ENCODE peak calls at places on chromosomes 13 and 19, in nine cellular contexts. N, G, J, X, F, I, P, D and Q are unnamed samples.

GRCh38 chr13:25922373-25922772 is 129.4 kb downstream of the SHISA2 start:
- DNase-seq in N (no peak), G (no peak), J (no peak), X (no peak), F (no peak), I (no peak), P (no peak), D (no peak), Q (no peak)

GRCh38 chr19:3335431-3336350 is 30.7 kb upstream of the NFIC start:
- DNase-seq in N (peak; percentile 72), G (no peak), J (peak; percentile 77), X (peak; percentile 57), F (no peak), I (no peak), P (no peak), D (no peak), Q (peak; percentile 69)

GRCh38 chr13:32528358-32528757 is 10.2 kb downstream of the N4BP2L2 start:
- DNase-seq in N (no peak), G (no peak), J (no peak), X (peak; percentile 8), F (no peak), I (no peak), P (no peak), D (no peak), Q (no peak)

GRCh38 chr13:46160474-46161066 is 21.4 kb downstream of the LCP1 start:
- DNase-seq in N (peak; percentile 31), G (peak; percentile 60), J (no peak), X (peak; percentile 54), F (peak; percentile 79), I (peak; percentile 40), P (peak; percentile 69), D (peak; percentile 31), Q (no peak)

GRCh38 chr19:19343016-19343362 is 22.4 kb downstream of the MAU2 start:
- DNase-seq in N (no peak), G (no peak), J (no peak), X (no peak), F (no peak), I (no peak), P (no peak), D (no peak), Q (no peak)

GRCh38 chr19:54329476-54330165 is 9.3 kb downstream of the LILRA4 start:
- DNase-seq in N (peak; percentile 19), G (no peak), J (no peak), X (no peak), F (no peak), I (no peak), P (no peak), D (no peak), Q (no peak)

GRCh38 chr13:106567421-106568224 is at the start of gene ARGLU1:
- DNase-seq in N (peak; percentile 95), G (peak; percentile 97), J (peak; percentile 96), X (peak; percentile 90), F (peak; percentile 94), I (peak; percentile 84), P (peak; percentile 95), D (peak; percentile 97), Q (peak; percentile 97)

GRCh38 chr19:44807162-44807561 is 1.7 kb upstream of the BCAM start:
- DNase-seq in N (no peak), G (no peak), J (no peak), X (no peak), F (no peak), I (peak; percentile 95), P (no peak), D (no peak), Q (peak; percentile 75)

GRCh38 chr19:6963937-6964336 is 57.3 kb downstream of the MBD3L2B start:
- DNase-seq in N (no peak), G (peak; percentile 54), J (no peak), X (no peak), F (peak; percentile 1), I (no peak), P (no peak), D (no peak), Q (no peak)

GRCh38 chr13:99982021-99982740 is 597 bp downstream of the ZIC2 start:
- DNase-seq in N (no peak), G (no peak), J (no peak), X (no peak), F (no peak), I (no peak), P (no peak), D (peak; percentile 47), Q (no peak)

GRCh38 chr13:45367358-45367757 is 26.4 kb upstream of the TPT1 start:
- DNase-seq in N (peak; percentile 33), G (peak; percentile 93), J (peak; percentile 63), X (peak; percentile 94), F (no peak), I (peak; percentile 98), P (peak; percentile 86), D (no peak), Q (peak; percentile 72)

GRCh38 chr13:96391606-96392005 is 301.7 kb downstream of the HS6ST3 start:
- DNase-seq in N (no peak), G (no peak), J (no peak), X (no peak), F (no peak), I (no peak), P (no peak), D (no peak), Q (no peak)

GRCh38 chr19:43616306-43616705 is 3.1 kb downstream of the ZNF428 start:
- DNase-seq in N (no peak), G (no peak), J (no peak), X (no peak), F (no peak), I (no peak), P (no peak), D (no peak), Q (no peak)

GRCh38 chr13:35714096-35714495 is 237.6 kb upstream of the MAB21L1 start:
- DNase-seq in N (no peak), G (no peak), J (no peak), X (no peak), F (no peak), I (peak; percentile 9), P (no peak), D (no peak), Q (no peak)

GRCh38 chr13:95176611-95177259 is 124.5 kb downstream of the ABCC4 start:
- DNase-seq in N (no peak), G (no peak), J (no peak), X (peak; percentile 36), F (no peak), I (no peak), P (no peak), D (no peak), Q (no peak)

GRCh38 chr13:32126756-32127155 is 95.2 kb downstream of the FRY start:
- DNase-seq in N (no peak), G (no peak), J (no peak), X (peak; percentile 46), F (no peak), I (no peak), P (no peak), D (no peak), Q (no peak)

GRCh38 chr13:26719356-26719945 is 41.1 kb downstream of the GPR12 start:
- DNase-seq in N (no peak), G (no peak), J (no peak), X (peak; percentile 4), F (peak; percentile 80), I (no peak), P (peak; percentile 12), D (peak; percentile 53), Q (no peak)

GRCh38 chr19:38816131-38816750 is 3.5 kb upstream of the LGALS4 start:
- DNase-seq in N (no peak), G (no peak), J (no peak), X (no peak), F (no peak), I (no peak), P (no peak), D (no peak), Q (no peak)

GRCh38 chr19:45767881-45768643 is 990 bp downstream of the SIX5 start:
- DNase-seq in N (peak; percentile 84), G (no peak), J (peak; percentile 75), X (peak; percentile 65), F (no peak), I (peak; percentile 66), P (no peak), D (peak; percentile 57), Q (peak; percentile 74)

GRCh38 chr19:43774103-43774939 is 6.5 kb downstream of the KCNN4 start:
- DNase-seq in N (peak; percentile 71), G (no peak), J (peak; percentile 76), X (peak; percentile 58), F (no peak), I (peak; percentile 32), P (peak; percentile 66), D (peak; percentile 84), Q (peak; percentile 84)

GRCh38 chr13:91133941-91134772 is 213.3 kb upstream of the MIR17HG start:
- DNase-seq in N (peak; percentile 59), G (peak; percentile 22), J (no peak), X (peak; percentile 54), F (peak; percentile 33), I (peak; percentile 64), P (peak; percentile 47), D (peak; percentile 41), Q (no peak)